ENCODE peak calls at places on chromosomes 6 and 20, in four cellular contexts. H, J, S and M are unnamed samples.
A peak's percentile ranks its signal among the peaks of the same experiment; 100 is the strongest.

GRCh38 chr6:34189806-34190503 is 44.1 kb upstream of the GRM4 start:
- DNase-seq in H (peak; percentile 53), J (no peak), S (no peak), M (no peak)

GRCh38 chr20:48823960-48824497 is 3.8 kb downstream of the PREX1 start:
- DNase-seq in H (peak; percentile 91), J (peak; percentile 90), S (peak; percentile 93), M (peak; percentile 54)

GRCh38 chr20:51500311-51500710 is 42.2 kb downstream of the NFATC2 start:
- DNase-seq in H (peak; percentile 75), J (peak; percentile 85), S (peak; percentile 27), M (peak; percentile 64)

GRCh38 chr20:44646641-44647274 is 4.7 kb downstream of the ADA start:
- DNase-seq in H (peak; percentile 95), J (no peak), S (no peak), M (no peak)

GRCh38 chr6:106906227-106906626 is 68.3 kb downstream of the CD24 start:
- DNase-seq in H (no peak), J (no peak), S (no peak), M (no peak)

GRCh38 chr6:84123186-84123585 is 89.6 kb downstream of the MRAP2 start:
- DNase-seq in H (no peak), J (no peak), S (no peak), M (no peak)

GRCh38 chr6:15659181-15659580 is 3.6 kb downstream of the DTNBP1 start:
- DNase-seq in H (no peak), J (no peak), S (no peak), M (no peak)

GRCh38 chr6:13733178-13733851 is 21.7 kb upstream of the RANBP9 start:
- DNase-seq in H (no peak), J (peak; percentile 68), S (peak; percentile 67), M (no peak)

GRCh38 chr6:119183457-119183856 is 105.0 kb upstream of the FAM184A start:
- DNase-seq in H (no peak), J (no peak), S (no peak), M (no peak)